ENCODE peak calls at places on chromosomes 4 and X, in eight cellular contexts. E is HCT116, T is GM13977, D is lower lobe of right lung, H is breast epithelium, X is testis, Q is right lobe of liver, G is GM10248. J is an unnamed sample.

GRCh38 chr4:74654230-74654681 is 140.1 kb downstream of the BTC start:
- DNase-seq in E (peak), T (no peak), D (no peak), H (no peak), X (no peak), Q (no peak), G (no peak), J (no peak)

GRCh38 chrX:37812110-37812509 is 32.3 kb downstream of the CYBB start:
- DNase-seq in E (no peak), T (no peak), D (no peak), H (no peak), X (no peak), Q (no peak), G (no peak), J (no peak)

GRCh38 chrX:31333181-31333831 is 261.5 kb upstream of the FTHL17 start:
- DNase-seq in E (no peak), T (no peak), D (no peak), H (no peak), X (no peak), Q (no peak), G (no peak), J (no peak)

GRCh38 chr4:156968479-156968984 is 3.1 kb downstream of the PDGFC start:
- DNase-seq in E (peak), T (peak), D (peak), H (peak), X (peak), Q (peak), G (peak), J (no peak)

GRCh38 chr4:65665951-65666523 is 4.3 kb downstream of the EPHA5 start:
- DNase-seq in E (no peak), T (no peak), D (no peak), H (no peak), X (no peak), Q (no peak), G (no peak), J (no peak)

GRCh38 chr4:13151178-13151577 is 333.0 kb downstream of the RAB28 start:
- DNase-seq in E (no peak), T (no peak), D (no peak), H (no peak), X (no peak), Q (no peak), G (no peak), J (no peak)

GRCh38 chrX:130103605-130104004 is 6.7 kb downstream of the ELF4 start:
- DNase-seq in E (no peak), T (no peak), D (no peak), H (no peak), X (no peak), Q (no peak), G (no peak), J (no peak)

GRCh38 chr4:152408514-152409327 is 127.2 kb downstream of the FBXW7 start:
- DNase-seq in E (peak), T (peak), D (no peak), H (no peak), X (no peak), Q (no peak), G (peak), J (no peak)

GRCh38 chrX:37347420-37347819 is 1.7 kb upstream of the PRRG1 start:
- DNase-seq in E (no peak), T (no peak), D (no peak), H (no peak), X (no peak), Q (no peak), G (no peak), J (no peak)

GRCh38 chrX:109635151-109635550 is 10.2 kb upstream of the KCNE5 start:
- DNase-seq in E (no peak), T (peak), D (no peak), H (no peak), X (no peak), Q (no peak), G (no peak), J (no peak)

GRCh38 chr4:121428721-121429120 is 47.9 kb upstream of the QRFPR start:
- DNase-seq in E (no peak), T (no peak), D (no peak), H (no peak), X (no peak), Q (no peak), G (no peak), J (no peak)

GRCh38 chr4:158812543-158812942 is 43.7 kb downstream of the FNIP2 start:
- DNase-seq in E (no peak), T (no peak), D (no peak), H (no peak), X (no peak), Q (no peak), G (no peak), J (no peak)

GRCh38 chr4:13665711-13666660 is 38.5 kb upstream of the BOD1L1 start:
- DNase-seq in E (no peak), T (no peak), D (no peak), H (no peak), X (no peak), Q (no peak), G (no peak), J (no peak)

GRCh38 chrX:54452920-54453319 is 12.7 kb downstream of the TSR2 start:
- DNase-seq in E (no peak), T (no peak), D (no peak), H (no peak), X (no peak), Q (no peak), G (no peak), J (no peak)

GRCh38 chrX:152912121-152912520 is 14.3 kb downstream of the ZNF185 start:
- DNase-seq in E (no peak), T (no peak), D (no peak), H (no peak), X (no peak), Q (no peak), G (no peak), J (no peak)
- TF ChIP-seq CTCF in E (peak), T (peak), D (no peak), H (no peak), X (no peak), Q (no peak), G (no peak), J (no peak)

GRCh38 chrX:43949669-43950068 is 23.5 kb downstream of the NDP start:
- DNase-seq in E (peak), T (no peak), D (peak), H (no peak), X (peak), Q (peak), G (no peak), J (no peak)
- TF ChIP-seq CTCF in E (peak), T (peak), D (peak), H (no peak), X (no peak), Q (peak), G (peak), J (no peak)

DNA sequence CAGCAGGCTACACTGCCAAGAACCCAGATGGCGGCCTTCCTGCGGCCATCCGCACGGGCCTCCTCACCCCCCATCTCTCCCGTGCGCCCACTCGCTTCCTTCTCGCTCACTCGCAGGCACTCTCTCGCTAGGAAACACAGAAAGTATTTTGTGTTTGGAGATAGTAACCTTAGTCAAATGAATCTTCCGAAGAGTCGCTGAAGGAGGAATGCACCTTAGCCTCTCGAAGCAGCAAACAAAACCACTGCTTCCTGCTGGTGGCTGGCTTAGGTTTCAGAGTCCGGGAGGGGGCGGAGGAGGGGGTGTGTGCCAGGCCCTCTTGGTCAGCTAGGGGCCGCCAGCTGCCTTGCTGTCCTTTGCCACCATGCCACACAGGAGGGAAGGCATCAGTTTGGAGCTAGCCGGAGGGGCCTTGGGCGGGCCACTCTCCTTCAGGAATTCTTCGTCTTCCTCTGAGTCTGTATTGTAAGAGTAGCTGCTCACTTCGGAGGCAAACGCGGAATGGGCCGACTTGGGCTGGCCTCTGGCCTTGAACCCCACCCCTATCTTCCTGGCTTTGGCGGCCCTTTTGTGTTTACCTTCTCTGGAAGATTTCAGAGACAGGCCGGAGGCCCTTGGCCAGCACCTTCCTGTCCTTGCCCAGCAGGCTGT is 73.2 kb upstream of the UCP1 start:
- DNase-seq in E (no peak), T (no peak), D (peak), H (peak), X (peak), Q (peak), G (no peak), J (no peak)
- TF ChIP-seq CTCF in E (no peak), T (no peak), D (peak), H (no peak), X (no peak), Q (peak), G (no peak), J (no peak)

GRCh38 chr4:107619065-107619464 is 101.0 kb downstream of the PAPSS1 start:
- DNase-seq in E (no peak), T (no peak), D (no peak), H (no peak), X (no peak), Q (no peak), G (no peak), J (no peak)

GRCh38 chr4:107618656-107619055 is 101.4 kb downstream of the PAPSS1 start:
- DNase-seq in E (no peak), T (no peak), D (no peak), H (no peak), X (no peak), Q (no peak), G (no peak), J (no peak)

GRCh38 chr4:107619731-107620130 is 100.3 kb downstream of the PAPSS1 start:
- DNase-seq in E (no peak), T (no peak), D (no peak), H (no peak), X (no peak), Q (no peak), G (no peak), J (no peak)

GRCh38 chr4:107615809-107616208 is 104.2 kb downstream of the PAPSS1 start:
- DNase-seq in E (no peak), T (no peak), D (no peak), H (no peak), X (no peak), Q (no peak), G (no peak), J (no peak)

GRCh38 chr4:107616838-107617389 is 103.1 kb downstream of the PAPSS1 start:
- DNase-seq in E (no peak), T (no peak), D (no peak), H (no peak), X (no peak), Q (no peak), G (no peak), J (no peak)
- TF ChIP-seq CTCF in E (no peak), T (no peak), D (no peak), H (no peak), X (no peak), Q (no peak), G (no peak), J (no peak)

DNA sequence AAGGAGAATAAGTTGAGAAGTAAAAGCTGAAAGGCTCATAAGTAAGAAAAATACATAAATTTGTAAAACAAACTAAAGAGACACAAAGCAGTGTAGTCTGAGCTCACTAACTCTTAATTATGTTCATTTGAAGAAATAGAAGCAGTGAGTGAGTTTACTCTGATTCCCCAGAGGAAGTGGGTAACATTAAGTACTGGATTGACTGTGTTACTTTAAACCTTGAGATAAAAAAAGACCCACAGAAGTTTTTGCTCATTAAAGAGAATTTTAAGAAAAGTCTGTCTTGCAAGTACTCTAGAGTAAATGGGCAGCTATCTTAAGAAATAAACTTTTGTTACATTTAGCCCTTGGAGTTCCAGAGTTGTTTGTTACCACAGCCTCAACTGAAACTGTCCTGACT is 2466.9 kb downstream of the PCDH7 start:
- DNase-seq in E (no peak), T (peak), D (no peak), H (no peak), X (no peak), Q (no peak), G (no peak), J (no peak)
- TF ChIP-seq CTCF in E (no peak), T (no peak), D (no peak), H (no peak), X (no peak), Q (no peak), G (no peak), J (no peak)

GRCh38 chrX:15854080-15854655 is 445 bp downstream of the AP1S2 start:
- DNase-seq in E (no peak), T (peak), D (peak), H (peak), X (peak), Q (peak), G (peak), J (peak)
- TF ChIP-seq CTCF in E (no peak), T (peak), D (peak), H (no peak), X (no peak), Q (peak), G (peak), J (no peak)

GRCh38 chr4:25379591-25379990 is 2.5 kb downstream of the ANAPC4 start:
- DNase-seq in E (no peak), T (no peak), D (no peak), H (no peak), X (no peak), Q (no peak), G (no peak), J (no peak)

GRCh38 chr4:25376754-25377571 is at the start of gene ANAPC4:
- DNase-seq in E (peak), T (peak), D (peak), H (peak), X (peak), Q (peak), G (peak), J (peak)

GRCh38 chr4:25378130-25378743 is 1.2 kb downstream of the ANAPC4 start:
- DNase-seq in E (no peak), T (no peak), D (no peak), H (no peak), X (no peak), Q (no peak), G (no peak), J (no peak)

DNA sequence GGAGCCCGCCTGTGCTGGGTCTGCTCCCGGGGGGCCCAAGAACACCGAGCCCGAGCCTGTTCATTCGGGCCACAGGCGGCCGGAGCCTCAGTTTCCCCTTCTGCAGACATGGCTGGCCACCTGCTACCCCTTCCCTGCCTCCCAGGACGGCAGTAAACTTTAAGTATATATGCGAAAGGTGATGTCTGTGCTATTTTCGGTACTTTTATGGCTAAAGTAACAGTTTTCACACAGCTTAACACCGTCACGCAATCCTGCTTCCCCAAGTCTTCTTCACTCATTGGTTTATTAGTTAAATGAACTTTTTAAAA is 464 bp downstream of the ANAPC4 start:
- DNase-seq in E (no peak), T (no peak), D (peak), H (no peak), X (no peak), Q (no peak), G (peak), J (no peak)
- TF ChIP-seq CTCF in E (no peak), T (no peak), D (no peak), H (no peak), X (no peak), Q (no peak), G (no peak), J (no peak)

GRCh38 chrX:40485427-40485826 is 95.3 kb upstream of the ATP6AP2 start:
- DNase-seq in E (no peak), T (no peak), D (no peak), H (no peak), X (no peak), Q (no peak), G (no peak), J (no peak)
- TF ChIP-seq CTCF in E (no peak), T (no peak), D (no peak), H (no peak), X (no peak), Q (no peak), G (no peak), J (no peak)

GRCh38 chrX:112048707-112049106 is 33.9 kb downstream of the TRPC5 start:
- DNase-seq in E (no peak), T (no peak), D (no peak), H (no peak), X (peak), Q (peak), G (no peak), J (no peak)
- TF ChIP-seq CTCF in E (no peak), T (no peak), D (no peak), H (no peak), X (no peak), Q (peak), G (no peak), J (no peak)

J was measured in activated B cell treated with CpG ODN at 0.5 μM for 24 hours.